ENCODE peak calls at places on chromosomes 12 and 14, in four cellular contexts. S is esophagus squamous epithelium, Y is OCI-LY7, T is uterus. K is an unnamed sample. For H3K36me3, the result is how much of the 10 kb centered on the place peaks cover.

GRCh38 chr12:56161677-56162351 is 3.7 kb downstream of the MYL6 start:
- DNase-seq in T (no peak), Y (no peak), S (no peak), K (no peak)

GRCh38 chr12:127162902-127163301 is 1104.1 kb upstream of the TMEM132C start:
- DNase-seq in Y (no peak), T (no peak), S (no peak), K (no peak)

GRCh38 chr12:78928200-78929074 is 63.9 kb downstream of the SYT1 start:
- DNase-seq in T (no peak), Y (no peak), S (no peak), K (no peak)

GRCh38 chr12:3145036-3145435 is 67.9 kb downstream of the TSPAN9 start:
- DNase-seq in Y (no peak), T (no peak), S (no peak), K (no peak)

GRCh38 chr12:46663297-46663696 is 162.5 kb downstream of the SLC38A4 start:
- DNase-seq in S (no peak), T (no peak), Y (no peak), K (no peak)

GRCh38 chr12:14199455-14200199 is 165.9 kb upstream of the ATF7IP start:
- DNase-seq in S (no peak), Y (no peak), T (no peak), K (no peak)

GRCh38 chr12:6423267-6424007 is 21.3 kb upstream of the CD27 start:
- DNase-seq in T (peak), S (no peak), Y (peak), K (peak)

GRCh38 chr12:34393086-34393820 is 371.0 kb downstream of the ALG10 start:
- DNase-seq in T (no peak), S (no peak), Y (no peak), K (no peak)

GRCh38 chr12:118356809-118357326 is 15.8 kb downstream of the TAOK3 start:
- DNase-seq in S (no peak), T (no peak), Y (peak), K (peak)

GRCh38 chr12:104591272-104591940 is 134.7 kb downstream of the CHST11 start:
- DNase-seq in S (no peak), Y (no peak), T (no peak), K (no peak)

GRCh38 chr12:3551386-3551785 is 60.4 kb downstream of the PRMT8 start:
- DNase-seq in S (no peak), T (no peak), Y (no peak), K (no peak)

GRCh38 chr12:6627598-6627997 is 8.2 kb downstream of the LPAR5 start:
- DNase-seq in Y (peak), T (no peak), S (no peak), K (no peak)

GRCh38 chr14:61620130-61620946 is 75.0 kb upstream of the HIF1A start:
- DNase-seq in Y (no peak), S (no peak), T (no peak), K (no peak)

GRCh38 chr12:51009038-51009437 is 17.1 kb downstream of the SLC11A2 start:
- DNase-seq in T (peak), Y (no peak), S (no peak), K (no peak)

GRCh38 chr12:124563401-124563800 is 4.0 kb downstream of the NCOR2 start:
- DNase-seq in Y (no peak), T (no peak), S (no peak), K (no peak)

GRCh38 chr14:63853831-63854293 is 1.1 kb downstream of the SYNE2 start:
- DNase-seq in Y (peak), T (peak), S (no peak), K (peak)

GRCh38 chr12:121483950-121484349 is 84.0 kb downstream of the RNF34 start:
- DNase-seq in T (no peak), S (no peak), Y (no peak), K (no peak)

GRCh38 chr14:96409701-96410100 is 17.8 kb downstream of the AK7 start:
- DNase-seq in S (no peak), T (no peak), Y (no peak), K (no peak)

GRCh38 chr14:31206536-31207286 is 882 bp downstream of the HECTD1 start:
- DNase-seq in S (no peak), T (no peak), Y (peak), K (peak)

GRCh38 chr14:95392841-95393240 is 73.1 kb upstream of the CLMN start:
- DNase-seq in T (no peak), Y (no peak), S (no peak), K (no peak)

GRCh38 chr14:50957296-50957695 is 13.0 kb upstream of the PYGL start:
- DNase-seq in Y (no peak), T (peak), S (no peak), K (no peak)

GRCh38 chr14:33271891-33272290 is 333.2 kb downstream of the NPAS3 start:
- DNase-seq in T (no peak), Y (no peak), S (no peak), K (no peak)

GRCh38 chr12:47022296-47022695 is 57.1 kb upstream of the PCED1B start:
- DNase-seq in T (no peak), Y (no peak), S (no peak), K (no peak)

DNA sequence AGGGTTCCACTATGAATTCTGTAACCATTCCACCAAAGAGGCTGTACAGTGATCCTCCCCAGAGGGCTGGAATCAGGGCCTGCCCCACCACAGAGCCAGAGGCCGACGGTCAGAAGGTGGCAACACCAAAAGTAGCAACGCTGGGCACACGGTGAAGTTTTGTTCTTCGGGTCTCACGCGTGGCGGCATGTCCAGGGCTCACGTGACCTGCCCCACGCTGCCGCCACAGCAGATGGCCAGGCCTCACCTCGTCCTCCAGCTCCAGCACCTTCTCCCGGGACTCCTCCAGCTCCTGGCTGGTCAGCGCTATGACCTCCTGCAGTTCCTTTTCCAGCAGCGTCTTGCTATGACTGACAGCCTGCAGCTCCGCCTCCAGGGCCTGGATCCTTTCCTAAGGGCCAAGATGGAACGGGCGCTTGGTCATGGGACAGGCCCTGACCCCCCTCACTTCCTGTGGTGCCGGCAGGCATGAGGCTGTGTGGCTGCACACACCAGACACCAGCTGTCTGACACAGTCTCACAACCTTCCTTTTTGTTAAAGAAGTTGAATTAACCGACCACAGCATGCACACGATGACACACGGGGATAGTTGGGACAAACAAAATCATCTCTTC is 22.4 kb upstream of the ANKLE2 start:
- DNase-seq in S (no peak), Y (no peak), T (no peak), K (no peak)
- H3K36me3 ChIP-seq in S (half or more), Y (half or more), T (under half), K (half or more)

DNA sequence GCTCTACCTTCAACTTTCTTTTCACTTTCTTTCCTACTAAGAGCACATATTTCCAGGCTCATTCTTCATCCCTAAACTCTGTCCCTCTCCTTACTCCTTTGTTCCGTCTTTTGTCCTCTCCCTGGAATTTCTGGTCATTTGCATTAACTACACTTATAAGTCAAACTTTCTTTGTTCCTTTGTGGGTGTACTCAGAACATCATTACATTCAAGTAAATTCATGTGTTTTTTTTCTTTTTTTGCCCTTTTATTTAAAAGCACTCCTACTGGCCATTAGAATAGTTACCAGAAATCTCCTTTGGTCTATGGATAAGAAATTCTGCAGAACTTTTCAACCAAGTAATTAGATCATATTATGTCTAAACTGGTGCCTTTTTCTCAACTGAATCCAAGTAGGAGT is 802.6 kb downstream of the DIO2 start:
- DNase-seq in S (no peak), T (no peak), Y (no peak), K (no peak)
- TF ChIP-seq CTCF in S (no peak), T (no peak), Y (no peak), K (no peak)

GRCh38 chr14:38255408-38255672 is 553 bp downstream of the CLEC14A start:
- DNase-seq in T (no peak), S (no peak), Y (no peak), K (peak)

GRCh38 chr14:38256358-38256840 is 506 bp upstream of the CLEC14A start:
- DNase-seq in Y (no peak), T (peak), S (no peak), K (no peak)

GRCh38 chr14:38255673-38256357 is at the start of gene CLEC14A:
- DNase-seq in Y (no peak), S (no peak), T (no peak), K (no peak)

GRCh38 chr14:38252066-38252710 is 3.7 kb downstream of the CLEC14A start:
- DNase-seq in T (no peak), Y (no peak), S (no peak), K (no peak)

GRCh38 chr14:38254565-38255407 is 1.1 kb downstream of the CLEC14A start:
- DNase-seq in S (no peak), Y (no peak), T (no peak), K (no peak)
- H3K4me3 ChIP-seq in S (peak), Y (no peak), T (peak), K (no peak)

DNA sequence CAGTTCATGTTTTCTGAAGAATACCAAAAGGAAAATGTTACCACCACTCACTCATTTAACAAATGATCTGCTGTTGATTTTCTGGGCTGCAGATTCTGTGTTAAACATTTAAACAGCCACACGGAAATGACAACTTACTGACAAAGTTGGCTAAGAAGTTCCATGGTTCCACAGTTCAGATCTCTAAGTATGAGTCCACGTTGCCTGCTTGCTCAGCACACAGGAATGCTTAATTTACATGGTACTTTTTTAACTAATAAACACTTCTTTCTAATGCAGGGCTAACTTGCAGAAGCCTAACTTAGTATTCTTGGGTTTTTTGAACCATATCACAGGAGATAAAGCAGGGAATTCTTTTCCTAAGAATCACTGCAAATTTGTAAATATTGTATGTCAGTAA is 34.7 kb downstream of the PTGER2 start:
- DNase-seq in Y (no peak), S (no peak), T (no peak), K (no peak)
- H3K36me3 ChIP-seq in Y (under half), S (under half), T (under half), K (under half)

GRCh38 chr12:16844875-16845274 is 238.9 kb upstream of the LMO3 start:
- DNase-seq in T (no peak), Y (no peak), S (no peak), K (no peak)
- TF ChIP-seq CTCF in T (no peak), Y (peak), S (no peak), K (peak)

DNA sequence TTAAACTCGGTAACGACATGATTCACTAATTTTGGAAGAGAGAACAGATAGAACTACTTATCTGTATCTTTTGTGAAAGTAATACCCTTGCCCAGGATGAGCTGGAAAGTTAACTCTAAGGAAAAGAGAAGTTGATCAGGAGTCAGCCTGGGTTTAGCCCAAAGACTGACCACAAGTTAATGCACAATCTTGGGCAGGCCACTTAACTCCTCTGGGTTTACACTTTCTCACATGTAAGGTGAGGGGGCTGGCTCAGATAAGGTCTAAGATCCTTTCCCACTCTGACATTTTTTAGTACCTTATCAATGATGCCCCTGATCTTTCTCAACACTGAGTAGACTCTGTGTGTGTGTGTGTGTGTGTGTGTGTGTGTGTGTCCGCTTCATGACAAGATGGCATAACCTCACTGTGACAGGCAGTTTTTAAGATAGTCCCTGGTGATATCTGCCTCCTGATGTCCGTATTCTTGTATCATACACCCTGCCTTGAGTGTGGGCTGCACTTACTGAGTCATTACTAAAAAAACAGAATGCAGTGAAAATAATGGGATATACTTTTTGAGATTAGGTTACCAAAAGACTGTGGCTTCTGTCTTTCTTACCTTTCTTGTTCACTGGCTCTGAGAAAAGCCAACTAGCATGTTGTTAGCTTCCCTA is 56.2 kb upstream of the CCDC198 start:
- DNase-seq in Y (no peak), S (no peak), T (no peak), K (no peak)
- H3K4me3 ChIP-seq in Y (no peak), S (no peak), T (no peak), K (no peak)

GRCh38 chr12:69698769-69699540 is at the start of gene BEST3:
- DNase-seq in S (no peak), Y (peak), T (no peak), K (no peak)

GRCh38 chr12:69689638-69690037 is 9.5 kb downstream of the BEST3 start:
- DNase-seq in T (no peak), S (no peak), Y (no peak), K (no peak)

GRCh38 chr12:69698054-69698453 is 1.0 kb downstream of the BEST3 start:
- DNase-seq in T (no peak), Y (peak), S (no peak), K (no peak)

GRCh38 chr12:69688496-69689427 is 10.3 kb downstream of the BEST3 start:
- DNase-seq in Y (no peak), T (peak), S (no peak), K (peak)

DNA sequence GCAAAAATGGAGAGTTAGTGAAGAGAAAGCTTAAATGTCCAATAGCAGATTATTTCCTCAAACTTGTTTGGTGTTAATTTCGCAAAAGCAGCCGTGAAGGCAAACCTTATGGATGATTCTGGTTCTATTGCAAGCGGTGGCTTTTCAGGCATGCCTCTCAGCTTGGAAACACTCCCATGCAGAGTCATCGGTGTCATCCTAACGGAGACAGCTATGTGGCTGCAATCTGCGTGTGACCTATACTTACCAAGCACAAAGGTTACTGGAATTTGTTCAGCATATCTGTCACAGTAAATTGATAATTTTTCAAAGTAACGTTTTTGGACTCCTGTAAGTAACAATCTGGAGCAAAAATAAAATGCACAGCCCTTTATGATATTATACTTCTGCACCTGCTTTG is 5.0 kb downstream of the BEST3 start:
- DNase-seq in T (no peak), Y (no peak), S (no peak), K (no peak)
- H3K36me3 ChIP-seq in T (under half), Y (half or more), S (under half), K (under half)

DNA sequence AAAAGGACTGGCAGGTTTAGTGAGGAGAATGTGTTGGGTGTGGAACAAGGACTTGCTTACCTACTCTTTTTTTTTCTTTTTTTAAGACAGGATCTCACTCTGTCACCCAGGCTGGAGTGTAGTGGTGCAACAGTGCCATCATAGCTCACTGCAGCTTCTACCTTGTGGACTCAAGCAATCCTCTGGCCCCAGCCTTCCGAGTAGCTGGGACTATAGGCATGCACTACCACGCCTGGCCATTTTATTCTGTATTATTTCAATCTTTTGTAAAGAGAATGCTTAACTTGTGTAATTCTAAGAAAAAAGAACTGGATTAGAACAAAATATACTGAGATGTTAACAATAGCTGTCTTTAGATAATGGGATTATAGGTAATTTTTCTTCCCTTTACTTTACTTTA is 1.9 kb upstream of the VRTN start:
- DNase-seq in T (no peak), S (no peak), Y (no peak), K (no peak)
- TF ChIP-seq CTCF in T (no peak), S (no peak), Y (no peak), K (no peak)